ENCODE peak calls at places on chromosomes 11 and 22, in eight cellular contexts. C, O, U, Q, K, F, N and W are unnamed samples.

GRCh38 chr22:50082961-50083461 is 2.2 kb downstream of the MLC1 start:
- DNase-seq in C (no peak), F (no peak), U (no peak), O (no peak), N (no peak), Q (no peak), K (no peak), W (no peak)

GRCh38 chr11:2507212-2507901 is 62.5 kb downstream of the KCNQ1 start:
- DNase-seq in Q (no peak), K (peak; percentile 7), U (no peak), N (no peak), O (no peak), C (no peak), F (no peak), W (no peak)

GRCh38 chr11:67272327-67273259 is 6.3 kb downstream of the GRK2 start:
- DNase-seq in K (peak; percentile 25), C (no peak), F (no peak), O (no peak), N (peak; percentile 35), Q (peak; percentile 49), U (peak; percentile 39), W (no peak)

GRCh38 chr22:24824915-24825314 is 18.9 kb downstream of the SGSM1 start:
- DNase-seq in F (no peak), U (no peak), N (no peak), Q (no peak), C (no peak), K (no peak), O (no peak), W (no peak)

GRCh38 chr11:74559110-74559933 is 33.1 kb upstream of the POLD3 start:
- DNase-seq in F (no peak), N (no peak), U (no peak), K (no peak), C (no peak), Q (no peak), O (no peak), W (no peak)

GRCh38 chr22:39207141-39208012 is 37.4 kb downstream of the PDGFB start:
- DNase-seq in U (no peak), F (no peak), C (no peak), N (no peak), O (no peak), Q (no peak), K (no peak), W (no peak)

GRCh38 chr11:100072131-100072530 is 615.0 kb upstream of the ARHGAP42 start:
- DNase-seq in F (no peak), N (no peak), Q (no peak), K (no peak), O (no peak), U (no peak), C (no peak), W (no peak)

GRCh38 chr22:23772315-23773246 is at the start of gene MMP11:
- DNase-seq in Q (peak; percentile 50), U (peak; percentile 77), C (no peak), N (peak; percentile 79), O (no peak), F (no peak), K (peak; percentile 63), W (no peak)

DNA sequence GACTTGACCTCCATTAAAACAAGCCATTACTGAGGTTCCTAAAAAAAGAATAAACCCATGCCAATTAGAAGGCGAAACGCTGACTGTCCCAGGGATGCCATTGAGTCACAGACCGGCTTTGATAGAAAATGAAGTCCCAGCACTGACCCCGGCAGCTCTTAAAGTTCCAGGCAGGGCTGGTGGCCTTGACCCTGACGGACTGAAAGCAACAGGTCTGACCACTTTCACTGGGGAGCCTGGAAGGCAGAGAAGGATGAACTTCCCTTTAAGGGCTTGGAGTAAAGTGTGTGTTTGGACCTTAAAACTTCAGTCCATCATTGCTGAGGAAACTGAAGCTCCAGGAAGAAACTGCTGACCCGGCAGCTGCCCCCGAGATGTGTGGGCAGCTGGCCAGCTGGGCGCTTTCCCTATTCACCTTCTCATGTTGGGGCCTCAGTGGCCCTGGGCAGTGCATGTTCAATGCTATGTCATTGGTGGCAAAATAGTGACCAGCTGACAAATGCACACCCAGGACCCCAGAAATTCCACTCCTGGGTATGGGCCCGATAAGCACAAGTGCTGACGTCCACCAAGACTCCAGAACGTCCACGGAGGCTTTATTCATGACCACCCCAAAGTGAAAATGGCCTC is 18.9 kb upstream of the EFCAB6 start:
- DNase-seq in U (no peak), O (no peak), K (no peak), F (no peak), Q (no peak), N (peak; percentile 40), C (no peak), W (no peak)
- H3K27ac ChIP-seq in U (peak overlapping the region; percentile 80), O (no peak overlapping the region), K (no peak overlapping the region), F (no peak overlapping the region), Q (no peak overlapping the region), N (no peak overlapping the region), C (no peak overlapping the region), W (no peak overlapping the region)

GRCh38 chr11:14522245-14522644 is 2.1 kb upstream of the PSMA1 start:
- DNase-seq in O (no peak), F (no peak), U (no peak), C (no peak), Q (no peak), K (no peak), N (no peak), W (no peak)

GRCh38 chr11:14520086-14520901 is at the start of gene PSMA1:
- DNase-seq in F (peak; percentile 66), O (peak; percentile 76), Q (peak; percentile 97), N (peak; percentile 93), C (peak; percentile 96), K (peak; percentile 93), U (peak; percentile 92), W (peak; percentile 91)

GRCh38 chr11:14518820-14519219 is 1.4 kb downstream of the PSMA1 start:
- DNase-seq in F (no peak), K (no peak), U (no peak), N (no peak), C (no peak), O (no peak), Q (no peak), W (no peak)

GRCh38 chr11:14520902-14521151 is 641 bp upstream of the PSMA1 start:
- DNase-seq in F (no peak), U (no peak), C (no peak), K (no peak), N (no peak), Q (no peak), O (no peak), W (no peak)

DNA sequence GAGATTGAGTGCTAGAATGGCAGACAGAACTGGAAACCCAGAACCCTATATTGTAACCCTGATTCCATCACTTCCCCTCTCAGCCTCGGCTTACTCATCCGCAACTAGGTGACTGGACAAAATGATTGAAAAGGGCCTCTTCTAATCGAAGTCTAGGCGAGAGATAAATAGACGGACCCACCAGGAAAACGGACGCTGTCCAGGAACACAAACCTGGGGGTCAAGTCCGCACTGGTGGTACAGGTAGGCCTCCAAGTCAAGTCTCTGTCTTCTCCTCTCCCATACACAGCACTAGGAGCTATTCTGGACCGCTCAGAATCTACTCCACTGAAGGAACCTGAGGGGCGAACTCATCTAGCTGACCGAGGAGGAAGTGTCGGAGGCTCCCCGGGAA is 497 bp downstream of the PSMA1 start:
- DNase-seq in N (no peak), F (no peak), K (no peak), O (no peak), Q (no peak), C (peak; percentile 22), U (no peak), W (no peak)
- TF ChIP-seq CTCF in N (no peak), F (no peak), K (no peak), O (no peak), Q (no peak), C (no peak), U (no peak), W (no peak)

GRCh38 chr11:42138454-42138853 is 679.0 kb upstream of the LRRC4C start:
- DNase-seq in O (no peak), U (no peak), N (no peak), F (no peak), C (no peak), K (no peak), Q (no peak), W (no peak)
- H3K27ac ChIP-seq in O (no peak overlapping the region), U (no peak overlapping the region), N (no peak overlapping the region), F (no peak overlapping the region), C (no peak overlapping the region), K (no peak overlapping the region), Q (no peak overlapping the region), W (no peak overlapping the region)

GRCh38 chr22:29340566-29340965 is 25.1 kb upstream of the RASL10A start:
- DNase-seq in Q (no peak), U (no peak), O (no peak), F (no peak), N (no peak), K (no peak), C (no peak), W (no peak)
- TF ChIP-seq CTCF in Q (no peak), U (no peak), O (no peak), F (no peak), N (no peak), K (no peak), C (no peak), W (no peak)

GRCh38 chr11:698493-699115 is 3.0 kb downstream of the TMEM80 start:
- DNase-seq in U (no peak), N (no peak), O (no peak), Q (no peak), K (no peak), C (no peak), F (no peak), W (no peak)

GRCh38 chr11:697028-697491 is 1.4 kb downstream of the TMEM80 start:
- DNase-seq in K (peak; percentile 42), F (no peak), C (peak; percentile 81), N (no peak), O (peak; percentile 65), Q (no peak), U (no peak), W (no peak)

GRCh38 chr11:697811-698311 is 2.2 kb downstream of the TMEM80 start:
- DNase-seq in C (peak; percentile 48), Q (no peak), O (no peak), N (no peak), K (peak; percentile 27), U (no peak), F (no peak), W (no peak)

GRCh38 chr11:699753-700152 is 4.1 kb downstream of the TMEM80 start:
- DNase-seq in N (no peak), O (no peak), C (no peak), Q (no peak), F (no peak), K (no peak), U (no peak), W (no peak)

GRCh38 chr11:699116-699508 is 3.5 kb downstream of the TMEM80 start:
- DNase-seq in C (no peak), Q (no peak), N (no peak), O (no peak), U (no peak), F (no peak), K (no peak), W (no peak)
- H3K27ac ChIP-seq in C (no peak overlapping the region), Q (no peak overlapping the region), N (no peak overlapping the region), O (no peak overlapping the region), U (no peak overlapping the region), F (no peak overlapping the region), K (no peak overlapping the region), W (no peak overlapping the region)

GRCh38 chr11:116179346-116179850 is 593.4 kb downstream of the BUD13 start:
- DNase-seq in Q (no peak), F (no peak), U (no peak), O (no peak), N (no peak), C (no peak), K (no peak), W (no peak)
- TF ChIP-seq CTCF in Q (no peak), F (no peak), U (no peak), O (no peak), N (no peak), C (no peak), K (no peak), W (no peak)

GRCh38 chr11:73156686-73157085 is 14.6 kb upstream of the FCHSD2 start:
- DNase-seq in O (no peak), Q (no peak), N (no peak), U (no peak), K (no peak), F (no peak), C (no peak), W (no peak)
- H3K27ac ChIP-seq in O (peak overlapping the region; percentile 93), Q (no peak overlapping the region), N (no peak overlapping the region), U (peak overlapping the region; percentile 88), K (no peak overlapping the region), F (no peak overlapping the region), C (no peak overlapping the region), W (no peak overlapping the region)